ENCODE peak calls at places on chromosomes 6 and 20, in eight cellular contexts. X is suprapubic skin, N is PC-3, T is nephron progenitor cell, W is mucosa of descending colon, V is GM20000, L is GM12865, Z is lower leg skin. Y is an unnamed sample.

GRCh38 chr20:64106435-64106961 is 867 bp downstream of the NPBWR2 start:
- DNase-seq in X (peak), N (no peak), T (no peak), W (peak), V (no peak), L (no peak), Z (peak), Y (no peak)

GRCh38 chr6:84282566-84282965 is 55.1 kb upstream of the CEP162 start:
- DNase-seq in X (peak), N (peak), T (no peak), W (no peak), V (no peak), L (no peak), Z (peak), Y (peak)

GRCh38 chr6:15473741-15474161 is 189.1 kb downstream of the DTNBP1 start:
- DNase-seq in X (no peak), N (peak), T (no peak), W (no peak), V (no peak), L (no peak), Z (no peak), Y (peak)

GRCh38 chr6:34391023-34391485 is 1.4 kb downstream of the NUDT3 start:
- DNase-seq in X (peak), N (peak), T (peak), W (no peak), V (peak), L (peak), Z (no peak), Y (peak)

GRCh38 chr20:5887386-5887785 is 62.9 kb downstream of the TRMT6 start:
- DNase-seq in X (no peak), N (no peak), T (no peak), W (no peak), V (no peak), L (no peak), Z (no peak), Y (peak)

GRCh38 chr6:137365648-137366047 is 128.5 kb downstream of the OLIG3 start:
- DNase-seq in X (no peak), N (no peak), T (no peak), W (no peak), V (no peak), L (no peak), Z (no peak), Y (no peak)

GRCh38 chr6:26532699-26533523 is 5.3 kb upstream of the HMGN4 start:
- DNase-seq in X (peak), N (peak), T (peak), W (peak), V (peak), L (peak), Z (peak), Y (peak)

GRCh38 chr20:46348231-46348803 is 40.0 kb upstream of the CDH22 start:
- DNase-seq in X (no peak), N (no peak), T (peak), W (no peak), V (no peak), L (no peak), Z (no peak), Y (no peak)

GRCh38 chr20:21505161-21505809 is 8.6 kb downstream of the NKX2-2 start:
- DNase-seq in X (no peak), N (peak), T (peak), W (no peak), V (peak), L (peak), Z (no peak), Y (peak)

GRCh38 chr6:169830876-169831275 is 79.5 kb downstream of the ERMARD start:
- DNase-seq in X (no peak), N (peak), T (no peak), W (no peak), V (no peak), L (no peak), Z (peak), Y (no peak)

GRCh38 chr20:25065625-25066338 is 7.8 kb upstream of the ACSS1 start:
- DNase-seq in X (peak), N (peak), T (peak), W (no peak), V (peak), L (peak), Z (peak), Y (peak)

GRCh38 chr6:155154158-155154830 is 109.5 kb upstream of the CLDN20 start:
- DNase-seq in X (no peak), N (peak), T (no peak), W (no peak), V (no peak), L (no peak), Z (peak), Y (peak)

GRCh38 chr6:16345449-16346330 is 107.3 kb downstream of the GMPR start:
- DNase-seq in X (no peak), N (peak), T (no peak), W (no peak), V (no peak), L (no peak), Z (no peak), Y (peak)

GRCh38 chr6:155224031-155224451 is 39.8 kb upstream of the CLDN20 start:
- DNase-seq in X (no peak), N (peak), T (no peak), W (no peak), V (peak), L (peak), Z (no peak), Y (peak)

GRCh38 chr20:55744896-55745295 is 260.4 kb downstream of the CBLN4 start:
- DNase-seq in X (no peak), N (no peak), T (no peak), W (no peak), V (no peak), L (no peak), Z (no peak), Y (no peak)

DNA sequence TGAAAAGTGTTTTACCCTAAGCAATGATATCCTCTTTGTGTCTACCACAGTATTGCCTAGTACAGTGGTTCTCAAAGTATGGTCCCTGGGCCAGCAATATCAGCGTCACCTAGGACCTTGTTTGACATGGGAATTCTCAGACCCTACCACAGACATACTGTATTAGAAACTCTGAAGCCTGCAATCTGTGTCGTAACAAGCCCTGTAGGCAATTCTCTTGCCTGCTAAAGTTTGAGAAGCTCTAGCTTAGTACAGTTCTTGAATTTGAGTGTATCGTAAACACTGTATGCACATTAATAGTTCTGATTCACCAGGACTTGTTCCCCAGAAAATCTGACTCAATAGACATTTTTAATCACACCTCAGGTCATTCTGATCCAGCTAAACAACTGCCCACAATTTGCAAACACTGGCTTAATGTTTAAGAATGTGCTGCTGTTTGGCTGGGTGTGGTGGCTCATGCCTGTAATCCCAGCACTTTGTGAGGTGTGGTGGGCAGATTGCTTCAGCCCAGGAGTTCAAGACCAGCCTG is 414.3 kb downstream of the TFAP2A start:
- DNase-seq in X (no peak), N (peak), T (no peak), W (no peak), V (no peak), L (no peak), Z (no peak), Y (peak)
- TF ChIP-seq CTCF in X (no peak), N (no peak), T (no peak), W (no peak), V (no peak), L (no peak), Z (no peak), Y (no peak)

DNA sequence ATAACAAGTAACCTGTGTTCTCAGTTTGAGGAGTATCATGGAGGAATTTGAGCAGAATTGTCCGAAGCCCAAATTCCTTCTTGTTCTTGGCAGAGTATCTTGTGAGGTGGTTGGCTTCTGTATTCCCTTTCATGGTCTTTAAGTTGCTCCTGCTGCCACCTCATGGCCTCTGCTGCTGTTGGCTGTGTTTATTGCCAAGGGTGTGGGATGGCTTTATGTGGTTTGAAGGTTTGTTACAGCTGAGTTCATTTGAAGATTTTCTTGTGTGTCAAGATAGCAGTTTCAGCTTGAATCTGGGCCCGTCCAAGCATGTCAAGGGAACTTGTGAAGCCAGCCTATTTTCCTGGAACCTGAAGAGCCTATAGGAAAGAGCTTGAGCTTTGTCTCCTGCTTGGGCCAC is 20.2 kb upstream of the TTK start:
- DNase-seq in X (no peak), N (peak), T (peak), W (no peak), V (no peak), L (peak), Z (no peak), Y (peak)
- TF ChIP-seq CTCF in X (peak), N (peak), T (no peak), W (no peak), V (no peak), L (no peak), Z (no peak), Y (no peak)

GRCh38 chr6:4947716-4948115 is 56.1 kb downstream of the RPP40 start:
- DNase-seq in X (no peak), N (no peak), T (no peak), W (no peak), V (no peak), L (no peak), Z (no peak), Y (no peak)

GRCh38 chr6:4950849-4951533 is 52.8 kb downstream of the RPP40 start:
- DNase-seq in X (no peak), N (peak), T (no peak), W (no peak), V (no peak), L (no peak), Z (no peak), Y (peak)

GRCh38 chr6:4948781-4949450 is 54.9 kb downstream of the RPP40 start:
- DNase-seq in X (no peak), N (no peak), T (no peak), W (no peak), V (no peak), L (no peak), Z (no peak), Y (no peak)

GRCh38 chr6:4953440-4953839 is 50.4 kb downstream of the RPP40 start:
- DNase-seq in X (no peak), N (no peak), T (no peak), W (no peak), V (no peak), L (no peak), Z (no peak), Y (no peak)

DNA sequence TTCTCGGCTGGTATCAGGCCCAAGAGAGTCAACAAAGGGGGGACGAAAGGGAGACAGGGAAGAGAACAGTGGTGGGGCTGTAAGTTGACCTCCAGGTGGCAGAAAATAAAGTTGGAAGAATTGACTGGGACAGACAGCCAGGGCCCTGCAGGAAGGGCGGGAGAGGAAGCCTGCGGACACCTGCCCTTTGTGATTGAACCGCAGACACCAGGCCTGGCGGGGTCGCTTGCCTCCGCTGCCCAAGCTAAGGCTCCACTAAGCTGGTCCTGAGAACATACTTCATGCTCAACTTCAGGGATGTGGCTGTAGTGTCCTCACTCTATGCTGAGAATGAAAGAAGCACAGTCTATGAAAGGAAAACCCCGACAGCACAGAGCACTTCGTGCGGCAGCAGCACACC is 53.8 kb downstream of the RPP40 start:
- DNase-seq in X (no peak), N (no peak), T (no peak), W (no peak), V (no peak), L (no peak), Z (no peak), Y (no peak)
- TF ChIP-seq CTCF in X (no peak), N (no peak), T (no peak), W (no peak), V (no peak), L (no peak), Z (no peak), Y (no peak)

DNA sequence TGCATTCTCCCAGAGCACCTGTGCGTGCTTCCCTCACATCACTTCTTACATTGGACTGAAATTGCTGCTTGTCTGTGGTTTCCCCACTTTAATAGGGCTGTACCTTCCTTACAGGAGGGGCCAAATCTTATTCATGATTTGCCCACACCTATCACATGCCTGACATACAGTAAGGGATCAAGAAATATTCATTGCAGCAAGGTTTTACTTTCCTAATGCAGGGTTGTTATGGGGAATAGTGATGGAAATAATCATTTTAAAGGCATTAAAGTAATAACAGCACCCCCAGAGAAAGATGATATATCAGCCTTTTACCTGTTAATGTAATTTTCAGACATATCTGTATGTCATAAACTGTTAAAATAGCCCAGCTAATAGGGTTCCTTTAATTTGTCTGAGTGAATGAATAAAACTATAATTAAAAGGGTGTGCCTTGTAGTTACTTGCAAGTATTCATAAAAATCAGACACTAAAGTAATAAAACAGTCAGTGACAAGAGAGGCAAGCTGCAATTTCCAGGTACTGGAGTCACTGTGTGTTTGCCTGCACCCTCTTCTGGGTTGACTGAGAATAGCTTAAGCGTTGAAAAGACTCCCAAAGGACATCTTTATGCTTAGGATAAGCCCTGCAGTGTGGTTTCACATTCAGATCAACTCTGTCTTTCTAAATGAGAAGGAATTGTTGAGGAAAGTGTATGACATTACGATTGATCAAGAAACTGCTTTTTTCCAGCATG is 182.7 kb downstream of the PHACTR1 start:
- DNase-seq in X (no peak), N (no peak), T (no peak), W (no peak), V (no peak), L (no peak), Z (no peak), Y (no peak)
- TF ChIP-seq CTCF in X (no peak), N (no peak), T (no peak), W (no peak), V (no peak), L (no peak), Z (no peak), Y (no peak)

Y was measured in MCF 10A.